ENCODE peak calls at places on chromosomes 5 and 9, in six cellular contexts. One of them, this sample, is unnamed.

GRCh38 chr5:78514427-78515345 is 133.9 kb downstream of the LHFPL2 start:
- DNase-seq in progenitor cell of endocrine pancreas: no peak
- DNase-seq in SW480: no peak
- DNase-seq in LoVo: no peak
- DNase-seq in NCI-H1092 treated with DMSO at 0.1 percent for 48 hours: no peak
- DNase-seq in transverse colon: peak
- DNase-seq in this sample: no peak

GRCh38 chr5:158975363-158975762 is 124.4 kb downstream of the EBF1 start:
- DNase-seq in progenitor cell of endocrine pancreas: no peak
- DNase-seq in SW480: no peak
- DNase-seq in LoVo: no peak
- DNase-seq in NCI-H1092 treated with DMSO at 0.1 percent for 48 hours: no peak
- DNase-seq in transverse colon: no peak
- DNase-seq in this sample: no peak

GRCh38 chr5:32578764-32579163 is 6.6 kb upstream of the SUB1 start:
- DNase-seq in progenitor cell of endocrine pancreas: no peak
- DNase-seq in SW480: no peak
- DNase-seq in LoVo: no peak
- DNase-seq in NCI-H1092 treated with DMSO at 0.1 percent for 48 hours: no peak
- DNase-seq in transverse colon: no peak
- DNase-seq in this sample: no peak

GRCh38 chr5:169121631-169122420 is 179.1 kb downstream of the SLIT3 start:
- DNase-seq in progenitor cell of endocrine pancreas: no peak
- DNase-seq in SW480: no peak
- DNase-seq in LoVo: no peak
- DNase-seq in NCI-H1092 treated with DMSO at 0.1 percent for 48 hours: no peak
- DNase-seq in transverse colon: no peak
- DNase-seq in this sample: no peak

GRCh38 chr9:4301971-4302427 is 2.1 kb upstream of the GLIS3 start:
- DNase-seq in progenitor cell of endocrine pancreas: no peak
- DNase-seq in SW480: no peak
- DNase-seq in LoVo: no peak
- DNase-seq in NCI-H1092 treated with DMSO at 0.1 percent for 48 hours: no peak
- DNase-seq in transverse colon: peak
- DNase-seq in this sample: no peak

GRCh38 chr9:124941689-124942561 is 1.0 kb upstream of the GOLGA1 start:
- DNase-seq in progenitor cell of endocrine pancreas: no peak
- DNase-seq in SW480: peak
- DNase-seq in LoVo: peak
- DNase-seq in NCI-H1092 treated with DMSO at 0.1 percent for 48 hours: peak
- DNase-seq in transverse colon: peak
- DNase-seq in this sample: peak

GRCh38 chr5:177426566-177427210 is at the start of gene GRK6:
- DNase-seq in progenitor cell of endocrine pancreas: no peak
- DNase-seq in SW480: peak
- DNase-seq in LoVo: peak
- DNase-seq in NCI-H1092 treated with DMSO at 0.1 percent for 48 hours: no peak
- DNase-seq in transverse colon: peak
- DNase-seq in this sample: peak

GRCh38 chr9:123871781-123872180 is 58.1 kb downstream of the DENND1A start:
- DNase-seq in progenitor cell of endocrine pancreas: no peak
- DNase-seq in SW480: no peak
- DNase-seq in LoVo: no peak
- DNase-seq in NCI-H1092 treated with DMSO at 0.1 percent for 48 hours: no peak
- DNase-seq in transverse colon: no peak
- DNase-seq in this sample: no peak

GRCh38 chr9:109228093-109228642 is 61.1 kb upstream of the FRRS1L start:
- DNase-seq in progenitor cell of endocrine pancreas: no peak
- DNase-seq in SW480: no peak
- DNase-seq in LoVo: no peak
- DNase-seq in NCI-H1092 treated with DMSO at 0.1 percent for 48 hours: no peak
- DNase-seq in transverse colon: no peak
- DNase-seq in this sample: no peak

GRCh38 chr9:118305371-118305770 is 601.2 kb downstream of the TLR4 start:
- DNase-seq in progenitor cell of endocrine pancreas: no peak
- DNase-seq in SW480: no peak
- DNase-seq in LoVo: no peak
- DNase-seq in NCI-H1092 treated with DMSO at 0.1 percent for 48 hours: no peak
- DNase-seq in transverse colon: no peak
- DNase-seq in this sample: no peak

GRCh38 chr5:112480501-112480900 is 61.4 kb upstream of the EPB41L4A start:
- DNase-seq in progenitor cell of endocrine pancreas: no peak
- DNase-seq in SW480: no peak
- DNase-seq in LoVo: no peak
- DNase-seq in NCI-H1092 treated with DMSO at 0.1 percent for 48 hours: no peak
- DNase-seq in transverse colon: no peak
- DNase-seq in this sample: no peak

GRCh38 chr5:72552041-72552557 is 44.9 kb upstream of the ZNF366 start:
- DNase-seq in progenitor cell of endocrine pancreas: no peak
- DNase-seq in SW480: no peak
- DNase-seq in LoVo: peak
- DNase-seq in NCI-H1092 treated with DMSO at 0.1 percent for 48 hours: no peak
- DNase-seq in transverse colon: no peak
- DNase-seq in this sample: no peak

GRCh38 chr5:20254748-20255147 is 266.7 kb upstream of the CDH18 start:
- DNase-seq in progenitor cell of endocrine pancreas: no peak
- DNase-seq in SW480: no peak
- DNase-seq in LoVo: no peak
- DNase-seq in NCI-H1092 treated with DMSO at 0.1 percent for 48 hours: no peak
- DNase-seq in transverse colon: no peak
- DNase-seq in this sample: no peak

GRCh38 chr9:126057869-126058467 is 268.7 kb upstream of the MVB12B start:
- DNase-seq in progenitor cell of endocrine pancreas: no peak
- DNase-seq in SW480: no peak
- DNase-seq in LoVo: no peak
- DNase-seq in NCI-H1092 treated with DMSO at 0.1 percent for 48 hours: peak
- DNase-seq in transverse colon: no peak
- DNase-seq in this sample: no peak

GRCh38 chr5:67032921-67033664 is 163.5 kb downstream of the CD180 start:
- DNase-seq in progenitor cell of endocrine pancreas: no peak
- DNase-seq in SW480: no peak
- DNase-seq in LoVo: no peak
- DNase-seq in NCI-H1092 treated with DMSO at 0.1 percent for 48 hours: no peak
- DNase-seq in transverse colon: no peak
- DNase-seq in this sample: no peak

GRCh38 chr5:97919719-97920118 is 736.7 kb upstream of the RIOK2 start:
- DNase-seq in progenitor cell of endocrine pancreas: no peak
- DNase-seq in SW480: no peak
- DNase-seq in LoVo: no peak
- DNase-seq in NCI-H1092 treated with DMSO at 0.1 percent for 48 hours: no peak
- DNase-seq in transverse colon: no peak
- DNase-seq in this sample: no peak

GRCh38 chr5:39369123-39369815 is 5.0 kb upstream of the C9 start:
- DNase-seq in progenitor cell of endocrine pancreas: no peak
- DNase-seq in SW480: no peak
- DNase-seq in LoVo: no peak
- DNase-seq in NCI-H1092 treated with DMSO at 0.1 percent for 48 hours: no peak
- DNase-seq in transverse colon: no peak
- DNase-seq in this sample: no peak

GRCh38 chr9:29439961-29440360 is 1866.7 kb upstream of the C9orf72 start:
- DNase-seq in progenitor cell of endocrine pancreas: no peak
- DNase-seq in SW480: no peak
- DNase-seq in LoVo: no peak
- DNase-seq in NCI-H1092 treated with DMSO at 0.1 percent for 48 hours: no peak
- DNase-seq in transverse colon: no peak
- DNase-seq in this sample: no peak

GRCh38 chr9:68416891-68417570 is 60.6 kb downstream of the PGM5 start:
- DNase-seq in progenitor cell of endocrine pancreas: no peak
- DNase-seq in SW480: peak
- DNase-seq in LoVo: no peak
- DNase-seq in NCI-H1092 treated with DMSO at 0.1 percent for 48 hours: no peak
- DNase-seq in transverse colon: no peak
- DNase-seq in this sample: peak

GRCh38 chr5:158642852-158643251 is 456.9 kb downstream of the EBF1 start:
- DNase-seq in progenitor cell of endocrine pancreas: no peak
- DNase-seq in SW480: no peak
- DNase-seq in LoVo: no peak
- DNase-seq in NCI-H1092 treated with DMSO at 0.1 percent for 48 hours: peak
- DNase-seq in transverse colon: no peak
- DNase-seq in this sample: no peak

GRCh38 chr9:89527084-89527483 is 29.2 kb upstream of the SEMA4D start:
- DNase-seq in progenitor cell of endocrine pancreas: no peak
- DNase-seq in SW480: no peak
- DNase-seq in LoVo: no peak
- DNase-seq in NCI-H1092 treated with DMSO at 0.1 percent for 48 hours: no peak
- DNase-seq in transverse colon: peak
- DNase-seq in this sample: no peak

GRCh38 chr9:90124961-90125360 is 517.7 kb downstream of the DIRAS2 start:
- DNase-seq in progenitor cell of endocrine pancreas: no peak
- DNase-seq in SW480: peak
- DNase-seq in LoVo: no peak
- DNase-seq in NCI-H1092 treated with DMSO at 0.1 percent for 48 hours: peak
- DNase-seq in transverse colon: no peak
- DNase-seq in this sample: no peak

GRCh38 chr5:18420711-18421110 is 786.5 kb downstream of the TAF11L14 start:
- DNase-seq in progenitor cell of endocrine pancreas: no peak
- DNase-seq in SW480: no peak
- DNase-seq in LoVo: no peak
- DNase-seq in NCI-H1092 treated with DMSO at 0.1 percent for 48 hours: no peak
- DNase-seq in transverse colon: no peak
- DNase-seq in this sample: no peak

GRCh38 chr5:175347027-175347426 is 97.0 kb downstream of the DRD1 start:
- DNase-seq in progenitor cell of endocrine pancreas: no peak
- DNase-seq in SW480: peak
- DNase-seq in LoVo: peak
- DNase-seq in NCI-H1092 treated with DMSO at 0.1 percent for 48 hours: no peak
- DNase-seq in transverse colon: no peak
- DNase-seq in this sample: no peak

GRCh38 chr9:105064248-105065118 is 136.5 kb upstream of the ABCA1 start:
- DNase-seq in progenitor cell of endocrine pancreas: no peak
- DNase-seq in SW480: peak
- DNase-seq in LoVo: peak
- DNase-seq in NCI-H1092 treated with DMSO at 0.1 percent for 48 hours: peak
- DNase-seq in transverse colon: peak
- DNase-seq in this sample: peak

GRCh38 chr5:154542581-154542980 is 64.6 kb upstream of the HAND1 start:
- DNase-seq in progenitor cell of endocrine pancreas: no peak
- DNase-seq in SW480: no peak
- DNase-seq in LoVo: no peak
- DNase-seq in NCI-H1092 treated with DMSO at 0.1 percent for 48 hours: no peak
- DNase-seq in transverse colon: no peak
- DNase-seq in this sample: no peak

GRCh38 chr5:105952875-105953274 is 1717.9 kb downstream of the EFNA5 start:
- DNase-seq in progenitor cell of endocrine pancreas: no peak
- DNase-seq in SW480: no peak
- DNase-seq in LoVo: no peak
- DNase-seq in NCI-H1092 treated with DMSO at 0.1 percent for 48 hours: peak
- DNase-seq in transverse colon: no peak
- DNase-seq in this sample: no peak

GRCh38 chr5:14665110-14665822 is 748 bp downstream of the OTULIN start:
- DNase-seq in progenitor cell of endocrine pancreas: peak
- DNase-seq in SW480: peak
- DNase-seq in LoVo: peak
- DNase-seq in NCI-H1092 treated with DMSO at 0.1 percent for 48 hours: peak
- DNase-seq in transverse colon: peak
- DNase-seq in this sample: peak

GRCh38 chr9:95181226-95181818 is 136.2 kb downstream of the FANCC start:
- DNase-seq in progenitor cell of endocrine pancreas: no peak
- DNase-seq in SW480: no peak
- DNase-seq in LoVo: peak
- DNase-seq in NCI-H1092 treated with DMSO at 0.1 percent for 48 hours: no peak
- DNase-seq in transverse colon: no peak
- DNase-seq in this sample: no peak

GRCh38 chr9:79962836-79963235 is 391.1 kb downstream of the TLE4 start:
- DNase-seq in progenitor cell of endocrine pancreas: no peak
- DNase-seq in SW480: no peak
- DNase-seq in LoVo: no peak
- DNase-seq in NCI-H1092 treated with DMSO at 0.1 percent for 48 hours: no peak
- DNase-seq in transverse colon: no peak
- DNase-seq in this sample: peak

GRCh38 chr9:92721548-92721947 is 43.1 kb downstream of the BICD2 start:
- DNase-seq in progenitor cell of endocrine pancreas: no peak
- DNase-seq in SW480: no peak
- DNase-seq in LoVo: no peak
- DNase-seq in NCI-H1092 treated with DMSO at 0.1 percent for 48 hours: no peak
- DNase-seq in transverse colon: no peak
- DNase-seq in this sample: no peak

GRCh38 chr9:110900917-110901316 is 137.4 kb downstream of the LPAR1 start:
- DNase-seq in progenitor cell of endocrine pancreas: no peak
- DNase-seq in SW480: no peak
- DNase-seq in LoVo: no peak
- DNase-seq in NCI-H1092 treated with DMSO at 0.1 percent for 48 hours: no peak
- DNase-seq in transverse colon: no peak
- DNase-seq in this sample: no peak

GRCh38 chr9:115264333-115264732 is 146.4 kb upstream of the TNC start:
- DNase-seq in progenitor cell of endocrine pancreas: no peak
- DNase-seq in SW480: no peak
- DNase-seq in LoVo: no peak
- DNase-seq in NCI-H1092 treated with DMSO at 0.1 percent for 48 hours: no peak
- DNase-seq in transverse colon: no peak
- DNase-seq in this sample: no peak

GRCh38 chr9:6552033-6552737 is 93.3 kb downstream of the GLDC start:
- DNase-seq in progenitor cell of endocrine pancreas: no peak
- DNase-seq in SW480: peak
- DNase-seq in LoVo: no peak
- DNase-seq in NCI-H1092 treated with DMSO at 0.1 percent for 48 hours: peak
- DNase-seq in transverse colon: no peak
- DNase-seq in this sample: no peak

GRCh38 chr5:9546973-9547947 is 1.4 kb upstream of the SEMA5A start:
- DNase-seq in progenitor cell of endocrine pancreas: no peak
- DNase-seq in SW480: no peak
- DNase-seq in LoVo: no peak
- DNase-seq in NCI-H1092 treated with DMSO at 0.1 percent for 48 hours: no peak
- DNase-seq in transverse colon: peak
- DNase-seq in this sample: peak

GRCh38 chr5:96706433-96707111 is 44.4 kb downstream of the CAST start:
- DNase-seq in progenitor cell of endocrine pancreas: no peak
- DNase-seq in SW480: no peak
- DNase-seq in LoVo: no peak
- DNase-seq in NCI-H1092 treated with DMSO at 0.1 percent for 48 hours: no peak
- DNase-seq in transverse colon: no peak
- DNase-seq in this sample: no peak

GRCh38 chr9:85027870-85028269 is 358.3 kb downstream of the NTRK2 start:
- DNase-seq in progenitor cell of endocrine pancreas: no peak
- DNase-seq in SW480: no peak
- DNase-seq in LoVo: no peak
- DNase-seq in NCI-H1092 treated with DMSO at 0.1 percent for 48 hours: no peak
- DNase-seq in transverse colon: no peak
- DNase-seq in this sample: no peak

GRCh38 chr5:99449786-99450185 is 521.0 kb upstream of the CHD1 start:
- DNase-seq in progenitor cell of endocrine pancreas: no peak
- DNase-seq in SW480: no peak
- DNase-seq in LoVo: no peak
- DNase-seq in NCI-H1092 treated with DMSO at 0.1 percent for 48 hours: no peak
- DNase-seq in transverse colon: no peak
- DNase-seq in this sample: no peak

GRCh38 chr9:101460965-101461364 is 25.4 kb upstream of the ALDOB start:
- DNase-seq in progenitor cell of endocrine pancreas: no peak
- DNase-seq in SW480: no peak
- DNase-seq in LoVo: no peak
- DNase-seq in NCI-H1092 treated with DMSO at 0.1 percent for 48 hours: no peak
- DNase-seq in transverse colon: no peak
- DNase-seq in this sample: no peak

This sample was measured in iPS-NIHi11.